ENCODE peak calls at places on chromosomes 12 and 14, in five cellular contexts. B is CD4-positive, alpha-beta T cell; Y is WTC11; J is mucosa of descending colon; M is B cell. W is an unnamed sample.

GRCh38 chr14:89544636-89545301 is 127.7 kb upstream of the FOXN3 start:
- DNase-seq in Y (no peak), J (no peak), B (no peak), M (no peak), W (no peak)

GRCh38 chr12:47883663-47884195 is 21.1 kb downstream of the VDR start:
- DNase-seq in J (no peak), B (no peak), Y (no peak), M (no peak), W (no peak)

GRCh38 chr14:88245321-88245720 is 77.7 kb downstream of the KCNK10 start:
- DNase-seq in M (no peak), J (no peak), Y (no peak), B (no peak), W (no peak)

GRCh38 chr14:50001999-50002925 is 109.4 kb downstream of the ARF6 start:
- DNase-seq in Y (no peak), B (peak), J (peak), M (peak), W (no peak)

GRCh38 chr14:75636100-75636692 is 24.5 kb downstream of the ERG28 start:
- DNase-seq in M (no peak), B (no peak), Y (peak), J (no peak), W (no peak)

GRCh38 chr12:114729731-114730130 is 45.8 kb upstream of the TBX3 start:
- DNase-seq in M (no peak), Y (no peak), B (no peak), J (no peak), W (no peak)

GRCh38 chr12:115199831-115200230 is 515.9 kb upstream of the TBX3 start:
- DNase-seq in Y (no peak), M (no peak), B (no peak), J (no peak), W (no peak)

GRCh38 chr14:39368261-39368959 is 63.8 kb downstream of the FBXO33 start:
- DNase-seq in M (no peak), B (peak), Y (peak), J (peak), W (peak)

GRCh38 chr12:121786441-121786825 is 7.1 kb downstream of the RHOF start:
- DNase-seq in J (peak), Y (no peak), B (peak), M (no peak), W (no peak)

GRCh38 chr14:93331375-93332031 is 1.3 kb downstream of the BTBD7 start:
- DNase-seq in B (no peak), Y (no peak), M (no peak), J (peak), W (no peak)

GRCh38 chr12:46559311-46559710 is 186.7 kb upstream of the SLC38A2 start:
- DNase-seq in B (no peak), Y (no peak), J (no peak), M (no peak), W (no peak)

GRCh38 chr12:26630546-26631027 is 202.4 kb downstream of the ITPR2 start:
- DNase-seq in M (no peak), B (no peak), J (no peak), Y (no peak), W (no peak)

GRCh38 chr12:113154351-113154973 is 4.9 kb downstream of the CFAP73 start:
- DNase-seq in J (no peak), B (no peak), Y (peak), M (peak), W (no peak)

GRCh38 chr14:57493467-57494181 is at the start of gene CCDC198:
- DNase-seq in Y (no peak), M (no peak), B (no peak), J (no peak), W (no peak)

GRCh38 chr14:96889091-96889490 is 91.9 kb downstream of the VRK1 start:
- DNase-seq in J (no peak), M (no peak), B (no peak), Y (no peak), W (no peak)

GRCh38 chr12:129310346-129310745 is 457.1 kb downstream of the GLT1D1 start:
- DNase-seq in B (no peak), Y (no peak), J (no peak), M (no peak), W (no peak)

GRCh38 chr14:100739306-100739705 is 12.6 kb downstream of the DLK1 start:
- DNase-seq in Y (no peak), J (no peak), B (no peak), M (no peak), W (peak)

GRCh38 chr12:71799105-71799504 is 40.5 kb upstream of the TBC1D15 start:
- DNase-seq in B (no peak), Y (no peak), J (no peak), M (no peak), W (no peak)

GRCh38 chr12:51218607-51219161 is 822 bp upstream of the POU6F1 start:
- DNase-seq in B (no peak), Y (peak), M (no peak), J (peak), W (no peak)

GRCh38 chr14:35218963-35219362 is 73.2 kb upstream of the PSMA6 start:
- DNase-seq in B (no peak), J (no peak), M (no peak), Y (no peak), W (no peak)

GRCh38 chr12:1318327-1319031 is 275.9 kb downstream of the FBXL14 start:
- DNase-seq in Y (peak), M (no peak), J (peak), B (no peak), W (no peak)

GRCh38 chr14:93834739-93835383 is 46.6 kb upstream of the PRIMA1 start:
- DNase-seq in M (no peak), Y (no peak), B (no peak), J (no peak), W (no peak)

GRCh38 chr14:77800814-77801213 is 905 bp downstream of the ADCK1 start:
- DNase-seq in B (no peak), J (no peak), Y (no peak), M (no peak), W (no peak)

GRCh38 chr14:77805703-77806102 is 5.8 kb downstream of the ADCK1 start:
- DNase-seq in Y (no peak), B (no peak), M (no peak), J (no peak), W (no peak)

GRCh38 chr14:77808250-77808649 is 8.3 kb downstream of the ADCK1 start:
- DNase-seq in Y (no peak), M (no peak), J (no peak), B (no peak), W (no peak)

GRCh38 chr14:77809011-77809410 is 9.1 kb downstream of the ADCK1 start:
- DNase-seq in M (no peak), Y (no peak), B (no peak), J (no peak), W (no peak)

GRCh38 chr14:77804592-77804991 is 4.7 kb downstream of the ADCK1 start:
- DNase-seq in M (no peak), B (no peak), J (peak), Y (peak), W (no peak)
- TF ChIP-seq CTCF in M (no peak), B (no peak), J (peak), Y (peak), W (no peak)

GRCh38 chr14:23127861-23128260 is 8.8 kb upstream of the CEBPE start:
- DNase-seq in J (no peak), M (no peak), Y (no peak), B (no peak), W (no peak)

GRCh38 chr14:23126548-23127278 is 7.7 kb upstream of the CEBPE start:
- DNase-seq in M (no peak), B (no peak), Y (no peak), J (no peak), W (no peak)

GRCh38 chr14:23125006-23125405 is 6.0 kb upstream of the CEBPE start:
- DNase-seq in J (no peak), B (no peak), M (no peak), Y (no peak), W (no peak)

GRCh38 chr14:23124337-23124954 is 5.4 kb upstream of the CEBPE start:
- DNase-seq in M (no peak), B (no peak), Y (no peak), J (no peak), W (no peak)

GRCh38 chr14:23125933-23126524 is 7.0 kb upstream of the CEBPE start:
- DNase-seq in M (no peak), Y (peak), J (no peak), B (no peak), W (no peak)
- TF ChIP-seq CTCF in M (no peak), Y (no peak), J (no peak), B (no peak), W (no peak)

DNA sequence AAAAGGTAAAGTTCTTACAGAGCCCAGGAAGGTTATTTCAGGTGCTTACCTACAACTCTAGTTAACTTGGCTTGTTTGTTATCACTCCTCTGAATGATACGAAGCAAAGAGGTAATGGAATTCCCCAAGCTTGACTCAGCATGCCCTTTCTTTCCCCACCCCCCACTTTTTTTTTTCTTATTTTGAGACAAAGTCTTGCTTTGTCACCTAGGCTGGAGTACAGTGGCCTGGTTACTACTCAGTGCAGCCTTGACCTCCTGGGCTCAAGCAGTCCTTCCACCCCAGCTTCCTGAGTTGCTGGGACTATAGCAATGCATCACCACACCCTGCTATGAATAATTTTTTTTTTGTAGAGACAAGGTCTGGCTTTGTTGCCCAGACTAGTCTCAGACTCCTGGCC is 17.1 kb upstream of the YBX3 start:
- DNase-seq in B (no peak), Y (no peak), M (no peak), J (no peak), W (no peak)
- TF ChIP-seq CTCF in B (no peak), Y (no peak), M (no peak), J (no peak), W (no peak)

GRCh38 chr12:30754750-30755394 is at the start of gene CAPRIN2:
- DNase-seq in M (peak), B (peak), J (peak), Y (peak), W (peak)

GRCh38 chr12:30753761-30754382 is 879 bp downstream of the CAPRIN2 start:
- DNase-seq in B (no peak), Y (no peak), M (peak), J (no peak), W (no peak)

GRCh38 chr12:30754383-30754749 is 385 bp downstream of the CAPRIN2 start:
- DNase-seq in J (no peak), M (no peak), B (no peak), Y (no peak), W (no peak)

GRCh38 chr12:30752255-30752654 is 2.5 kb downstream of the CAPRIN2 start:
- DNase-seq in M (no peak), Y (no peak), J (no peak), B (no peak), W (no peak)

DNA sequence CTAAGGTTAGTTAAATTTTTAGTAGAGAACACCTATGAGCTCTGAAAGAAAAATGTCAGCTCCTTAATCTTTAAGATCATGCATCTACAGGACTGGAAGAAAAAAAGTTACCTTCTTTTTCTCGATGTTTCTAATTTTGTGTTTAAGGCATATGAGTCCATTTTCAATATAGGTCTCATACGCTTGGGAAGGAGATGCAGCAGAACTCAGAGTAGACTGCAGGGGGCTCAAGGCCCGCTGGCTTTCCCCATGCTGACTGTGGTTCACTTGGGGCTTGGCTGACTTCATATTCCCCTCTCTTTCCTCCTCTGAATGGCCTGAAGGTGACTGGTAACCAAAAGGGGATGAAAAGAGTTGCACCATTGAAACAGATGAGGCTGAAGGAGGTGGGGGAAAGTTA is 1.5 kb downstream of the CAPRIN2 start:
- DNase-seq in J (no peak), B (no peak), Y (peak), M (peak), W (no peak)
- TF ChIP-seq CTCF in J (no peak), B (no peak), Y (no peak), M (peak), W (no peak)

DNA sequence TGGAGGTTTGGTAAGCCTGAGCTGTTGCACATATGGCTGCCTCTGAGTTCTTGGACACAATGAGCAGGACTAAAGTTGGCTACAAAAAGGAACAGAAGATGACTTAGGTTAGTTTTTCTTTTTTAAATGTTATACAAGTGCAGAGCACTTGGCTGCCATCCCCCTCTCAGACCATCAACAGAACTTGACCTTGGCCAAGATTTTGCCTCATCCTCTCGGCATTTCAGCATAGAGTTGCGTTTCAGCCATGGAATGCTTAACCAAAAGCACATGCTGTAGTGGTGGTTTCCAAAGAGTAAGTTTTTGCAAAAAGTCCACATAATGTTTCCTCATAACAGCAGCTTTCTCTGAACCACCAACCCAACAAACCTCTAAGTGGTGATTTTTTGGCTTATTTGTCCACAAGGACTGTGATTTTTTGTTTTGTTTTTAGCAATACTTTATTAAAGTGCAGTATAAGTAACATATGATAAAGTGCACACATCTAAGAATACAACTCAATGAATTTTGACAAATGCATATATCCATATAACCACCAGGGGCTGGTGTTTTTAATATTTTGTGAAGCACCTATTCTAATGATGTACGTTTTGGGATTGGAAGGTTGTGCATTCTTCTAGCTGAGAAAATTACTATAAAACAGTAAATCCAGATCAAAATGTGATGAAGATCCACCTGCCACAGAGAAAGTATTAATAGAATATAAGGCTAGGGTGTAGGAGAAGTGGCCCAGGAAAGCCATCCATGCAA is 12.1 kb upstream of the GALNT16 start:
- DNase-seq in Y (no peak), M (no peak), J (no peak), B (no peak), W (no peak)
- TF ChIP-seq CTCF in Y (no peak), M (peak), J (no peak), B (no peak), W (peak)

DNA sequence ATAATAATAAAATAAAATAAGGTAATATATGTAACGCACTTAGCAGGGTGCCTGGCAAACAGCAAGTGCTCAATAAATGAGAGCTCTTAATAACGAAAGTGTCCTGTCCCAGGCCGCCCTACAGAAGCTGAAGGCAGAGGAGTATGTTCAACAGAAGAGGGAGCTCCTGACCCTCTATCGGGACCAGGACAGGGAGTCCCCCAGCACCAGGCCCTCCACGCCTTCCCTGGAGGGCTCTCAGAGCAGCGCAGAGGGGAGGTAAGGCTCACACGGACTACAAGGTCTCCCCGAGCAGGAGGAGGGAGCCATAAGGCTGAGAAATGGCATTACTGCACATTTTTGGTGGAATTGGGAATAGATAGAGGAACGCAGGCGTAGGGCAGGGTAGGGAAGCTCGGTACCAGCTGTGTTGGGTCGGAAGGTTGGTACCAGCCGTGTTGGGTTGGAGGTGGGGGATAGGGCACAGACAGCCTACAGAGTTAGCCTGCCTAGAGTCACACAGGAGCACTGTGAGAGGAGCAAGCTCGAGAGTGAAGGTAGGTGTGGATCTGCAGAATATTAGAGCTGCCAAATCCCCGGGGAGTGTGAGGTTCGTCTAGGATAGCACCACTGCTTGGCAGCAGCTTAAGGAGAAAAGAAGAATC is 15.4 kb downstream of the TNFRSF1A start:
- DNase-seq in B (no peak), Y (peak), J (no peak), M (no peak), W (no peak)
- TF ChIP-seq CTCF in B (no peak), Y (no peak), J (no peak), M (no peak), W (no peak)

GRCh38 chr12:108302471-108303311 is 36.4 kb downstream of the CMKLR1 start:
- DNase-seq in Y (peak), B (no peak), J (peak), M (no peak), W (no peak)
- TF ChIP-seq CTCF in Y (no peak), B (no peak), J (no peak), M (no peak), W (no peak)

W was measured in mesothelial cell of epicardium.